ENCODE peak calls at places on chromosomes 2 and 18, in six cellular contexts. One of them, this sample, is unnamed.

GRCh38 chr2:46915281-46915810 is at the start of gene MCFD2:
- DNase-seq in transverse colon: peak
- DNase-seq in NB4: no peak
- DNase-seq in HFF-Myc: no peak
- DNase-seq in IMR-90: no peak
- DNase-seq in A549: peak
- DNase-seq in this sample: no peak

GRCh38 chr2:236636261-236636660 is 66.6 kb downstream of the ACKR3 start:
- DNase-seq in transverse colon: no peak
- DNase-seq in NB4: no peak
- DNase-seq in HFF-Myc: no peak
- DNase-seq in IMR-90: no peak
- DNase-seq in A549: no peak
- DNase-seq in this sample: no peak

GRCh38 chr18:56702946-56703345 is 51.8 kb downstream of the WDR7 start:
- DNase-seq in transverse colon: no peak
- DNase-seq in NB4: peak
- DNase-seq in HFF-Myc: peak
- DNase-seq in IMR-90: peak
- DNase-seq in A549: peak
- DNase-seq in this sample: peak

GRCh38 chr2:68766378-68766845 is 31.8 kb downstream of the ARHGAP25 start:
- DNase-seq in transverse colon: peak
- DNase-seq in NB4: peak
- DNase-seq in HFF-Myc: no peak
- DNase-seq in IMR-90: peak
- DNase-seq in A549: no peak
- DNase-seq in this sample: no peak

GRCh38 chr2:156947261-156947660 is 310.2 kb upstream of the GALNT5 start:
- DNase-seq in transverse colon: no peak
- DNase-seq in NB4: no peak
- DNase-seq in HFF-Myc: no peak
- DNase-seq in IMR-90: peak
- DNase-seq in A549: no peak
- DNase-seq in this sample: peak

GRCh38 chr2:120264995-120265394 is 12.3 kb downstream of the RALB start:
- DNase-seq in transverse colon: no peak
- DNase-seq in NB4: peak
- DNase-seq in HFF-Myc: no peak
- DNase-seq in IMR-90: no peak
- DNase-seq in A549: no peak
- DNase-seq in this sample: no peak

GRCh38 chr2:219385958-219386520 is 1.7 kb downstream of the DNPEP start:
- DNase-seq in transverse colon: no peak
- DNase-seq in NB4: no peak
- DNase-seq in HFF-Myc: no peak
- DNase-seq in IMR-90: no peak
- DNase-seq in A549: no peak
- DNase-seq in this sample: no peak

GRCh38 chr2:187470698-187471097 is 22.6 kb upstream of the CALCRL start:
- DNase-seq in transverse colon: no peak
- DNase-seq in NB4: no peak
- DNase-seq in HFF-Myc: no peak
- DNase-seq in IMR-90: no peak
- DNase-seq in A549: no peak
- DNase-seq in this sample: no peak

GRCh38 chr2:166057363-166058169 is 70.3 kb downstream of the SCN1A start:
- DNase-seq in transverse colon: no peak
- DNase-seq in NB4: peak
- DNase-seq in HFF-Myc: peak
- DNase-seq in IMR-90: peak
- DNase-seq in A549: no peak
- DNase-seq in this sample: peak

GRCh38 chr2:226892729-226893128 is 56.9 kb downstream of the RHBDD1 start:
- DNase-seq in transverse colon: no peak
- DNase-seq in NB4: no peak
- DNase-seq in HFF-Myc: peak
- DNase-seq in IMR-90: peak
- DNase-seq in A549: no peak
- DNase-seq in this sample: no peak

GRCh38 chr2:217162533-217162932 is 302.7 kb upstream of the TNP1 start:
- DNase-seq in transverse colon: no peak
- DNase-seq in NB4: peak
- DNase-seq in HFF-Myc: peak
- DNase-seq in IMR-90: peak
- DNase-seq in A549: no peak
- DNase-seq in this sample: peak

GRCh38 chr18:37442477-37442876 is 123.1 kb downstream of the CELF4 start:
- DNase-seq in transverse colon: no peak
- DNase-seq in NB4: no peak
- DNase-seq in HFF-Myc: no peak
- DNase-seq in IMR-90: no peak
- DNase-seq in A549: no peak
- DNase-seq in this sample: no peak

GRCh38 chr2:240840435-240841060 is 20.5 kb upstream of the KIF1A start:
- DNase-seq in transverse colon: peak
- DNase-seq in NB4: peak
- DNase-seq in HFF-Myc: peak
- DNase-seq in IMR-90: peak
- DNase-seq in A549: peak
- DNase-seq in this sample: peak

GRCh38 chr18:46894124-46894523 is 23.2 kb downstream of the PIAS2 start:
- DNase-seq in transverse colon: no peak
- DNase-seq in NB4: no peak
- DNase-seq in HFF-Myc: no peak
- DNase-seq in IMR-90: no peak
- DNase-seq in A549: no peak
- DNase-seq in this sample: no peak

GRCh38 chr2:162079514-162079913 is 5.5 kb upstream of the DPP4 start:
- DNase-seq in transverse colon: no peak
- DNase-seq in NB4: no peak
- DNase-seq in HFF-Myc: no peak
- DNase-seq in IMR-90: no peak
- DNase-seq in A549: no peak
- DNase-seq in this sample: no peak

GRCh38 chr2:201465524-201465971 is 14.0 kb downstream of the STRADB start:
- DNase-seq in transverse colon: no peak
- DNase-seq in NB4: no peak
- DNase-seq in HFF-Myc: no peak
- DNase-seq in IMR-90: peak
- DNase-seq in A549: no peak
- DNase-seq in this sample: peak

GRCh38 chr2:205984381-205984780 is 101.6 kb downstream of the INO80D start:
- DNase-seq in transverse colon: no peak
- DNase-seq in NB4: no peak
- DNase-seq in HFF-Myc: no peak
- DNase-seq in IMR-90: no peak
- DNase-seq in A549: no peak
- DNase-seq in this sample: no peak

GRCh38 chr18:60232541-60232940 is 140.0 kb downstream of the MC4R start:
- DNase-seq in transverse colon: no peak
- DNase-seq in NB4: no peak
- DNase-seq in HFF-Myc: no peak
- DNase-seq in IMR-90: peak
- DNase-seq in A549: peak
- DNase-seq in this sample: no peak

GRCh38 chr2:70010222-70011111 is 49.0 kb upstream of the ASPRV1 start:
- DNase-seq in transverse colon: peak
- DNase-seq in NB4: peak
- DNase-seq in HFF-Myc: no peak
- DNase-seq in IMR-90: no peak
- DNase-seq in A549: no peak
- DNase-seq in this sample: no peak

GRCh38 chr2:42547014-42547413 is 21.4 kb upstream of the MTA3 start:
- DNase-seq in transverse colon: no peak
- DNase-seq in NB4: peak
- DNase-seq in HFF-Myc: no peak
- DNase-seq in IMR-90: no peak
- DNase-seq in A549: no peak
- DNase-seq in this sample: no peak

GRCh38 chr2:12048551-12048950 is 302.1 kb downstream of the LPIN1 start:
- DNase-seq in transverse colon: no peak
- DNase-seq in NB4: peak
- DNase-seq in HFF-Myc: no peak
- DNase-seq in IMR-90: no peak
- DNase-seq in A549: no peak
- DNase-seq in this sample: no peak

GRCh38 chr2:43748333-43748732 is 25.5 kb upstream of the DYNC2LI1 start:
- DNase-seq in transverse colon: no peak
- DNase-seq in NB4: no peak
- DNase-seq in HFF-Myc: no peak
- DNase-seq in IMR-90: no peak
- DNase-seq in A549: no peak
- DNase-seq in this sample: no peak

GRCh38 chr18:28903366-28903765 is 726.4 kb upstream of the CDH2 start:
- DNase-seq in transverse colon: no peak
- DNase-seq in NB4: no peak
- DNase-seq in HFF-Myc: no peak
- DNase-seq in IMR-90: peak
- DNase-seq in A549: no peak
- DNase-seq in this sample: peak

GRCh38 chr18:12911025-12911927 is 27.2 kb upstream of the PTPN2 start:
- DNase-seq in transverse colon: peak
- DNase-seq in NB4: no peak
- DNase-seq in HFF-Myc: no peak
- DNase-seq in IMR-90: no peak
- DNase-seq in A549: no peak
- DNase-seq in this sample: no peak

GRCh38 chr18:62832282-62832681 is 116.9 kb downstream of the PHLPP1 start:
- DNase-seq in transverse colon: no peak
- DNase-seq in NB4: peak
- DNase-seq in HFF-Myc: no peak
- DNase-seq in IMR-90: no peak
- DNase-seq in A549: no peak
- DNase-seq in this sample: no peak

GRCh38 chr18:40437517-40437916 is 1517.5 kb upstream of the PIK3C3 start:
- DNase-seq in transverse colon: no peak
- DNase-seq in NB4: no peak
- DNase-seq in HFF-Myc: no peak
- DNase-seq in IMR-90: no peak
- DNase-seq in A549: no peak
- DNase-seq in this sample: no peak
- TF ChIP-seq CTCF in transverse colon: no peak
- TF ChIP-seq CTCF in NB4: no peak
- TF ChIP-seq CTCF in HFF-Myc: no peak
- TF ChIP-seq CTCF in IMR-90: peak
- TF ChIP-seq CTCF in A549: no peak
- TF ChIP-seq CTCF in this sample: no peak

GRCh38 chr18:39966275-39966674 is 1988.8 kb upstream of the PIK3C3 start:
- DNase-seq in transverse colon: no peak
- DNase-seq in NB4: no peak
- DNase-seq in HFF-Myc: no peak
- DNase-seq in IMR-90: no peak
- DNase-seq in A549: no peak
- DNase-seq in this sample: no peak
- TF ChIP-seq CTCF in transverse colon: no peak
- TF ChIP-seq CTCF in NB4: peak
- TF ChIP-seq CTCF in HFF-Myc: peak
- TF ChIP-seq CTCF in IMR-90: no peak
- TF ChIP-seq CTCF in A549: no peak
- TF ChIP-seq CTCF in this sample: peak

DNA sequence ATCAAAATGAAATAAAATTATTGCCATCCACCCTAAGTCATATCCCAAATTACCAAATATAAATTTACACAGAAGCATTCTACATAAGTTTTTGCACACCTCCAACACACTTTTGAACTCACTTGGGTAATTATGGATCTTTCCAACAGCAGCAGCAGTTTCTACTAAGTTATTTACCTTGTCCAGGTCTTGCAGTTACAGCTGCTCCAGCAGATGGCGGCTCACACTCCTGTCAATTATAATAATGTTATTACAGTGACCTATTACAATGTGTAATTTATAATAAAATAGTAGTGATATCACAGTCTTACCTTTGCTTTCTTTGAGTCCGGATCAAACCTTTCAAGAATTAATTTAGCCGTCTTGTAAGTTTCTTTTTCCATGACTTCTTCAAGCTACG is 37.9 kb downstream of the LNPK start:
- DNase-seq in transverse colon: no peak
- DNase-seq in NB4: peak
- DNase-seq in HFF-Myc: no peak
- DNase-seq in IMR-90: no peak
- DNase-seq in A549: no peak
- DNase-seq in this sample: no peak
- TF ChIP-seq CTCF in transverse colon: no peak
- TF ChIP-seq CTCF in NB4: peak
- TF ChIP-seq CTCF in HFF-Myc: no peak
- TF ChIP-seq CTCF in IMR-90: no peak
- TF ChIP-seq CTCF in A549: peak
- TF ChIP-seq CTCF in this sample: peak

DNA sequence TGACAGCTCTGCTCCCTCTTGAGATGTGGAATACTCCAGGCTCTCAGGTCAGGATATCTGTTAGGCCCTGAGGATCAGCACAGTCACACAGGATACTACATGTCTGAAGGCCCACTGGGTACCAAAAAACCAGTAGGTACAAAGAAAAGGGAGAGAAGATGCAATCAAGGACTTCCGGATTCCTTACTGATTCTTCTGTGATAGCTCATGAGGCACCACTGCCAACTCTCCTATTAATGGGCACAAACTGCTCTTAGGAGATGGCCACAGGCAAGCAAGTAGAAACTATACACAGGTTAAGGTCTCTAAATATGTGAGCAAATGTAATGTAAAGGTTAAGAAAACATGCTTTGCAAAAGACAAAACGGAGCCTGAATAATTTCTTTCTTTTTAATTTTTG is 3.5 kb downstream of the TMEM127 start:
- DNase-seq in transverse colon: no peak
- DNase-seq in NB4: no peak
- DNase-seq in HFF-Myc: no peak
- DNase-seq in IMR-90: no peak
- DNase-seq in A549: no peak
- DNase-seq in this sample: no peak
- TF ChIP-seq CTCF in transverse colon: no peak
- TF ChIP-seq CTCF in NB4: no peak
- TF ChIP-seq CTCF in HFF-Myc: no peak
- TF ChIP-seq CTCF in IMR-90: no peak
- TF ChIP-seq CTCF in A549: no peak
- TF ChIP-seq CTCF in this sample: no peak

GRCh38 chr18:74896390-74896991 is 298.8 kb downstream of the ZNF407 start:
- DNase-seq in transverse colon: peak
- DNase-seq in NB4: peak
- DNase-seq in HFF-Myc: no peak
- DNase-seq in IMR-90: peak
- DNase-seq in A549: no peak
- DNase-seq in this sample: no peak
- TF ChIP-seq CTCF in transverse colon: peak
- TF ChIP-seq CTCF in NB4: no peak
- TF ChIP-seq CTCF in HFF-Myc: peak
- TF ChIP-seq CTCF in IMR-90: peak
- TF ChIP-seq CTCF in A549: peak
- TF ChIP-seq CTCF in this sample: peak

This sample was measured in HFFc6.